ENCODE peak calls at places on chromosomes 5 and 9, in five cellular contexts. Z is dorsolateral prefrontal cortex, R is stomach, E is AG09309, O is A549. N is an unnamed sample.

GRCh38 chr9:111744363-111744762 is 50.4 kb downstream of the SHOC1 start:
- DNase-seq in E (no peak), O (no peak), R (no peak), Z (no peak), N (no peak)

GRCh38 chr9:129568560-129569505 is 52.1 kb downstream of the C9orf50 start:
- DNase-seq in R (peak), O (peak), Z (peak), E (no peak), N (peak)

GRCh38 chr5:16918156-16918555 is 17.9 kb downstream of the MYO10 start:
- DNase-seq in R (no peak), O (no peak), E (no peak), Z (no peak), N (no peak)

GRCh38 chr5:7926296-7926695 is 57.3 kb downstream of the MTRR start:
- DNase-seq in O (no peak), R (no peak), Z (no peak), E (peak), N (peak)

GRCh38 chr5:82259172-82259800 is 18.9 kb downstream of the RPS23 start:
- DNase-seq in R (no peak), E (peak), Z (no peak), O (peak), N (peak)

GRCh38 chr5:156913719-156914370 is 49.2 kb downstream of the TIMD4 start:
- DNase-seq in R (no peak), Z (no peak), O (no peak), E (no peak), N (no peak)

GRCh38 chr9:5518937-5519319 is 8.6 kb downstream of the PDCD1LG2 start:
- DNase-seq in Z (no peak), E (no peak), O (no peak), R (no peak), N (no peak)

GRCh38 chr5:179270581-179271300 is 74.5 kb downstream of the ADAMTS2 start:
- DNase-seq in E (no peak), O (no peak), Z (no peak), R (no peak), N (no peak)

GRCh38 chr9:108186996-108187395 is 668.8 kb downstream of the ACTL7B start:
- DNase-seq in R (peak), O (no peak), E (peak), Z (peak), N (peak)

GRCh38 chr9:136982232-136983051 is at the start of gene LCNL1:
- DNase-seq in O (no peak), E (no peak), Z (no peak), R (no peak), N (no peak)

GRCh38 chr5:606526-607399 is 5.4 kb upstream of the CEP72 start:
- DNase-seq in E (no peak), O (no peak), R (peak), Z (no peak), N (no peak)

GRCh38 chr5:10461041-10461440 is 19.4 kb downstream of the ROPN1L start:
- DNase-seq in E (no peak), R (no peak), Z (no peak), O (no peak), N (no peak)

GRCh38 chr9:95852059-95853032 is 23.1 kb upstream of the ERCC6L2 start:
- DNase-seq in Z (no peak), E (no peak), R (no peak), O (peak), N (peak)

GRCh38 chr5:6767481-6768063 is 54.3 kb downstream of the TENT4A start:
- DNase-seq in R (no peak), Z (no peak), E (no peak), O (no peak), N (no peak)

GRCh38 chr5:156947933-156948332 is 15.1 kb downstream of the TIMD4 start:
- DNase-seq in E (no peak), O (no peak), Z (no peak), R (no peak), N (no peak)

GRCh38 chr5:176784218-176785165 is 25.9 kb upstream of the UNC5A start:
- DNase-seq in O (peak), E (peak), R (no peak), Z (no peak), N (peak)

GRCh38 chr9:92727716-92728700 is 36.6 kb downstream of the BICD2 start:
- DNase-seq in R (no peak), E (no peak), O (no peak), Z (peak), N (no peak)

GRCh38 chr5:155069961-155070360 is 56.4 kb downstream of the KIF4B start:
- DNase-seq in R (no peak), Z (no peak), O (no peak), E (no peak), N (no peak)

DNA sequence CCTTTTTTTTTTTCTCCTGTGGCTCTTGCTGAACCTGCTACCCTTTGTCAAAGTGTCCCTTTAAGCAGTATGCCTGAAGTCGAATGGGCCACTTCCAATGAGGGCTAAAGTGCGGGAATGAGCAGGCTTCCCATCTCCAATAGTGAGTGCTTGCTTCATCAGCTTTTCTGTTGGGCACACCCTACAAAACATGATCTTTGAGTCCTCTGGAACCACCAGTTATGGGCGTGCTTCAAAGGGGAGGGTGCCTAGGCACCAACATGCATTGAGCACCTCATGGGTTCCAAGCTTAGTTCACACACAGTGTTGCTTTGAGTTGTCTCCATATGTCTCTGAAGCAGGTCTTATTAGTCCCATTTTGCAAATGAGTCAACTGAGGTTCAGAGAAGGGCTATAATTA is 132.8 kb upstream of the CPEB4 start:
- DNase-seq in R (no peak), O (no peak), E (no peak), Z (no peak), N (no peak)
- H3K4me3 ChIP-seq in R (no peak), O (no peak), E (no peak), Z (no peak), N (no peak)

GRCh38 chr5:175447571-175447970 is 3.6 kb upstream of the DRD1 start:
- DNase-seq in E (no peak), Z (no peak), R (no peak), O (no peak), N (no peak)

GRCh38 chr5:175448276-175448675 is 4.3 kb upstream of the DRD1 start:
- DNase-seq in R (no peak), Z (no peak), O (no peak), E (no peak), N (no peak)

GRCh38 chr5:175443514-175444059 is 395 bp downstream of the DRD1 start:
- DNase-seq in E (no peak), R (no peak), Z (no peak), O (peak), N (peak)

GRCh38 chr5:175444905-175445456 is 999 bp upstream of the DRD1 start:
- DNase-seq in E (no peak), R (no peak), Z (no peak), O (no peak), N (no peak)

GRCh38 chr5:175444060-175444904 is at the start of gene DRD1:
- DNase-seq in R (peak), O (peak), E (no peak), Z (no peak), N (peak)
- TF ChIP-seq CTCF in R (peak), O (peak), E (peak), Z (peak), N (peak)

DNA sequence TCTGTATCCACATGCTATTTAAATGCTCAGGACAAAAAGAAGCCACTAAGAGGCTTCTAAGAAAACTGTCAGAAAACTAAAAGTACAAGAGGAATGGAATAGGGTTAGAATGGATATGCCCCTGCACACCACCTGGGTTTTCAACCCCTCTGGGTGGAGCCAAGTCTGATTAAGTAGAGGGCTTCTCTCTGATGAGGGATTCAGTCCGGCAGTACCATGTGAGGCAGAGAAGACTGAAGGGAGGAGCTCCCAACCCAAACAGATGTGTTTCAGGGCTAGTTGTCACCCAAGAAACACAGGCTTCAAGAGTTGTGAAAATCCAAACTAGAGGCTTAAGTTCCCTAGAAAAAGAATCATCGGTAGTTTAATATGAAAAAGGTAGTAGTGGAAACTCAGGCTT is 12.5 kb downstream of the NREP start:
- DNase-seq in R (no peak), O (no peak), Z (no peak), E (no peak), N (no peak)
- H3K4me3 ChIP-seq in R (no peak), O (no peak), Z (no peak), E (no peak), N (no peak)

GRCh38 chr5:115544371-115545064 is at the start of gene FEM1C:
- DNase-seq in E (peak), Z (peak), O (peak), R (peak), N (peak)
- TF ChIP-seq CTCF in E (no peak), Z (no peak), O (no peak), R (no peak), N (no peak)

DNA sequence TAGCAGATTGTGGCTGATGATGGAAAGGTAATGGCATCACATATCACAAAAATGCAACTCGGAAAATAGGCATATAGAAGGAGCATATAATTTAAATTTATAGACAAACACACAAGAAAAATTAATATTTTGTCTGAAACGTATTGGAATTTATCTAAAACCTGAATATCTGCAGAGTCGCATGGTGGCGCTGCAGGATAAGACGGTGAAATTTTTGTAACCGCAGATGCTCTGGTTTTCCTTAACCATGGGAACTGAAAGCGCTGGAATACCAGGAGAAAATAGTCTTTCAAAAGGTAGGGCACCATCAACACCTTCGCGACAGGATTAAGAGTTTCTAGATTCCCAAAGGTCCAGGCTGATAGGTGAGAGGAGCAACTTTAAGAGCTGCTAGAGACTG is 11.0 kb downstream of the PCDHB14 start:
- DNase-seq in E (no peak), Z (no peak), R (no peak), O (no peak), N (no peak)
- H3K4me3 ChIP-seq in E (peak), Z (no peak), R (peak), O (no peak), N (no peak)

DNA sequence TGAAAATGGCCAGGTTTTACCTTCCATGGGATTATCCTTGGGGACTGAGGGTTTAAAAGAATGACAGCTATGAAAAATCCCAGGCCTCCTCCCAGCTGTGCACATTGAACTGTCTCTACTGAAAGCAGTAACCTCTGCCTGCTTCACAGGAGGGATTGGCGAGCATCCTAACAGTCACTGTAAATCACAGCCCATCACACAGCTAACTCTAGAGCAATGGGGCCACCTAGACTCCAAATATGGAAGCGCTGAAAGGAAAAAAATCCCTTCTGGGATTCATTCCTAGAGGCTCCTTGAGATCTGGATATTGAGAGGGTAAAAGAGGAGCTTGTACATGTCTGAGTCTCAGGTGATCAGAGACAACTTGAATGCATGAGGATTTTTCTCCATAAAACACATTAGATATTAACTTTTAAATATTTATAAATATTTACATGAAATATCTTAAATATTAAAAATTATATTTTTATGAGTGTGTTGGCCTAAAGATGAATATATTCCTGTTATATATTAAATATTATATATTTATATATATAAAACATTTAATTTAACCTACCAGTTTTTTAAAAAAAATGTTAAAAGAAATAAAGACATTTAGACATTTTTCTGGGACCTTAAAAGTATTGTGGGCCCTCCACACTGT is 133.8 kb upstream of the SLC24A2 start:
- DNase-seq in O (peak), E (peak), Z (peak), R (no peak), N (peak)
- TF ChIP-seq CTCF in O (peak), E (peak), Z (peak), R (no peak), N (peak)

GRCh38 chr9:121746411-121746810 is 95.0 kb downstream of the DAB2IP start:
- DNase-seq in E (no peak), O (no peak), Z (no peak), R (no peak), N (no peak)

GRCh38 chr9:121744002-121744686 is 92.7 kb downstream of the DAB2IP start:
- DNase-seq in E (peak), Z (peak), R (peak), O (peak), N (peak)

GRCh38 chr9:121745396-121745695 is 93.9 kb downstream of the DAB2IP start:
- DNase-seq in R (no peak), O (no peak), Z (no peak), E (no peak), N (no peak)

GRCh38 chr9:121743441-121744001 is 92.1 kb downstream of the DAB2IP start:
- DNase-seq in R (peak), Z (peak), O (peak), E (peak), N (peak)

DNA sequence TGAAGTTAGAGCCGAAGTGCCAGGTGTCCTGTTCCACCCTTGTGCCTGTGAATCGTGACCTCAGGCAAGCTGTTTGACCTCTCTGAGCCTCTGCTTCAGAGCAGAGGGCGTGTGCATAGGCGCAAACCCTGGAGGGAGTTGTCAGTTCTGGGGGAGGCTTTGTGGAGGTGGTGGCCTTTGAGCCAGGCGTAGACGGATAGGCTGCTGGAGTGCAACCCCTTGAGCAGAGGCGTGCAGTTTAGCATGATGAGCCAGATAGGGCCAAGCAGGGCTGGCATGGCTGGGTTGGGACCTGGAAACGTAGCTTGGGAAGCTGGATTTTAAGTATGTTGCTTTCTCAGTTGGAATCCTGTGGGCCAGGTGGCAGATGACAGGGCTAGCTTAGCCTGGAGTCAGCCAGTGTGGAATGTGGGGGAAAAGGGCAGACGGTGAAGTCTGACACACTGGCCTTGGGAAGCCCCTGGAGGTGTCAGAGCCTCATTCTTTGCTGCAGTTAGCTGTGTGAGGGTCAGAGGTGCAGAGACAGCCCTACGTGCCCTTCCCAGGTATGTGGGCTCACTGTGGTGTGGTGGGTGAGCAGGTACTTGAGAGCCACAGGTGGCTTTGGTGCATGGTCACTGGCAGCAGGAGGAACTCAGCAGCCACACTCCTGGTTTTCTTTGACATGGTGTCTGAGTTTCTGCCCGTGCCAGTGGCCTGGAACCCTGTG is 93.4 kb downstream of the DAB2IP start:
- DNase-seq in R (no peak), E (no peak), O (no peak), Z (no peak), N (peak)
- H3K4me3 ChIP-seq in R (no peak), E (no peak), O (no peak), Z (no peak), N (peak)

GRCh38 chr9:36401897-36402480 is 1.9 kb upstream of the RNF38 start:
- DNase-seq in E (no peak), R (no peak), O (no peak), Z (no peak), N (no peak)
- TF ChIP-seq CTCF in E (no peak), R (no peak), O (no peak), Z (no peak), N (no peak)

GRCh38 chr5:75200776-75201175 is 35.9 kb downstream of the ANKRD31 start:
- DNase-seq in E (no peak), Z (no peak), R (no peak), O (no peak), N (no peak)

GRCh38 chr5:75202935-75203334 is 33.7 kb downstream of the ANKRD31 start:
- DNase-seq in E (no peak), R (no peak), O (no peak), Z (no peak), N (no peak)

GRCh38 chr5:75203604-75204003 is 33.1 kb downstream of the ANKRD31 start:
- DNase-seq in R (no peak), E (no peak), Z (no peak), O (no peak), N (no peak)

GRCh38 chr5:75197746-75198145 is 38.9 kb downstream of the ANKRD31 start:
- DNase-seq in O (no peak), R (no peak), Z (no peak), E (no peak), N (no peak)

GRCh38 chr5:75199946-75200345 is 36.7 kb downstream of the ANKRD31 start:
- DNase-seq in O (no peak), E (no peak), Z (no peak), R (no peak), N (no peak)
- H3K4me3 ChIP-seq in O (no peak), E (no peak), Z (no peak), R (no peak), N (no peak)

DNA sequence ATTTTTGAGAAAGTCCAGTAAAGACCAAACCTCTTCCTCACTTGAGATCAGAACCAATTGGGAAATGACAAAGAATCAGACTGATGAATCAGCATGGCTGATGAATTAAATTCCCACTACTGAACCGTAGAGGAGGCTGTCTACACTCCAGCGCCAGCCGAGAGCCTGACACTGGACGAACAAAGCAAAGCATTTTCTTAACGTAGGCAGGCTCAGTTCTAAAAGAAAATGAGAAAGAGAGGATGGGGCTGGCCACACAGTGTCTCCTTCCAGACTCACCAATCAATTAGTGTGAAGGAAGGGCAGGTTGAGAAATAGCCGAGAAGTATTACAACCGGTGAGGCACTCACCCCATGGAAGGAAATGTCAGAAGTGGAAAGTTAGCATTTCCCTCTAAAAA is 49.4 kb downstream of the ITGA1 start:
- DNase-seq in E (no peak), R (no peak), Z (peak), O (no peak), N (peak)
- TF ChIP-seq CTCF in E (no peak), R (no peak), Z (no peak), O (no peak), N (peak)